ENCODE peak calls at places on chromosomes 12 and 14, in six cellular contexts. P is GM12878, T is NB4, L is HepG2, F is endothelial cell of umbilical vein, Z is K562. H is an unnamed sample.

GRCh38 chr14:76352639-76353281 is 23.2 kb upstream of the ESRRB start:
- DNase-seq in P (peak), T (peak), L (peak), F (peak), Z (peak), H (peak)

GRCh38 chr12:113835913-113836312 is 130.2 kb downstream of the RBM19 start:
- DNase-seq in P (no peak), T (no peak), L (no peak), F (no peak), Z (no peak), H (no peak)

GRCh38 chr14:87630808-87631207 is 362.2 kb downstream of the GALC start:
- DNase-seq in P (no peak), T (no peak), L (no peak), F (no peak), Z (no peak), H (no peak)

GRCh38 chr12:45324391-45324790 is 108.5 kb downstream of the ANO6 start:
- DNase-seq in P (no peak), T (no peak), L (no peak), F (no peak), Z (no peak), H (no peak)

GRCh38 chr14:88986146-88986841 is 161.8 kb downstream of the TTC8 start:
- DNase-seq in P (no peak), T (no peak), L (no peak), F (no peak), Z (no peak), H (no peak)

GRCh38 chr12:76533331-76533730 is 26.2 kb downstream of the OSBPL8 start:
- DNase-seq in P (no peak), T (no peak), L (no peak), F (no peak), Z (no peak), H (no peak)

GRCh38 chr12:3200779-3201738 is 123.9 kb downstream of the TSPAN9 start:
- DNase-seq in P (no peak), T (no peak), L (no peak), F (no peak), Z (no peak), H (no peak)

GRCh38 chr14:84409435-84409834 is 1120.5 kb upstream of the FLRT2 start:
- DNase-seq in P (no peak), T (no peak), L (no peak), F (no peak), Z (no peak), H (no peak)

GRCh38 chr12:94134226-94134795 is 14.1 kb upstream of the PLXNC1 start:
- DNase-seq in P (no peak), T (peak), L (peak), F (peak), Z (peak), H (peak)

GRCh38 chr12:130628304-130628703 is 87.8 kb downstream of the RIMBP2 start:
- DNase-seq in P (no peak), T (no peak), L (no peak), F (no peak), Z (no peak), H (no peak)

GRCh38 chr14:20632448-20632830 is 9.1 kb downstream of the OR6S1 start:
- DNase-seq in P (no peak), T (peak), L (no peak), F (no peak), Z (no peak), H (no peak)

GRCh38 chr12:2555487-2556082 is 239.2 kb upstream of the FKBP4 start:
- DNase-seq in P (no peak), T (no peak), L (no peak), F (no peak), Z (no peak), H (no peak)

GRCh38 chr12:12156835-12157234 is 86.1 kb downstream of the BCL2L14 start:
- DNase-seq in P (no peak), T (no peak), L (no peak), F (no peak), Z (no peak), H (no peak)

GRCh38 chr12:111780166-111780565 is 13.4 kb downstream of the ALDH2 start:
- DNase-seq in P (no peak), T (peak), L (no peak), F (no peak), Z (no peak), H (no peak)

GRCh38 chr14:62162998-62163589 is 400.9 kb downstream of the SNAPC1 start:
- DNase-seq in P (no peak), T (peak), L (peak), F (peak), Z (peak), H (peak)

GRCh38 chr14:91892918-91893527 is 25.7 kb upstream of the TC2N start:
- DNase-seq in P (no peak), T (peak), L (peak), F (no peak), Z (peak), H (no peak)

GRCh38 chr14:50560929-50561280 is 960 bp downstream of the ATL1 start:
- DNase-seq in P (no peak), T (peak), L (no peak), F (peak), Z (no peak), H (peak)

GRCh38 chr14:74014299-74014698 is 4.8 kb downstream of the ENTPD5 start:
- DNase-seq in P (no peak), T (peak), L (peak), F (no peak), Z (no peak), H (no peak)

GRCh38 chr12:94725375-94726168 is 75.2 kb upstream of the TMCC3 start:
- DNase-seq in P (no peak), T (peak), L (peak), F (peak), Z (peak), H (peak)

GRCh38 chr12:121513464-121514183 is 67.2 kb downstream of the KDM2B start:
- DNase-seq in P (no peak), T (peak), L (peak), F (no peak), Z (peak), H (peak)

GRCh38 chr12:117805865-117806264 is 162.9 kb downstream of the KSR2 start:
- DNase-seq in P (no peak), T (no peak), L (no peak), F (no peak), Z (no peak), H (no peak)

GRCh38 chr14:54881761-54882401 is 20.7 kb downstream of the GCH1 start:
- DNase-seq in P (no peak), T (no peak), L (no peak), F (peak), Z (no peak), H (no peak)

GRCh38 chr14:89794096-89794495 is 160.4 kb downstream of the EFCAB11 start:
- DNase-seq in P (no peak), T (no peak), L (no peak), F (no peak), Z (no peak), H (no peak)

DNA sequence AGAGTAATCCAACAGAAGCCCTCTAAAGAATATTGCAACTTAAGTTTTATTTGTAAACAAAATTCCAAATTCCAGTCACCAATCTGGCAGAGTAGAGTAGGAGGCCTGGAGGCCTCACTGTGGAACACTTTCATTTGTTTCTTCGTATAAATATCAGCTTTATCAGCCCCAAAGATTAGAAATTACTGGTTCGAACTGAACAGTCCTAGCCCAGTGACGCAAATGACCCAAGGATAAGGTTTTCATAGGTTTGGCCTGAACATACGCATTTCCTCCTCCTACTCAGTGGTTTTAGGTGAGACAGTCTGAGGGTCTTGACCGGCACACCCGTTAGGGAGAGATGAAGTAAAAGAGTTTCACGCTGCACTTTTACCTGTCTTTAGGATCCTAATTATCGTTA is 1.7 kb downstream of the CDC42BPB start:
- DNase-seq in P (no peak), T (no peak), L (no peak), F (peak), Z (no peak), H (no peak)
- H3K4me3 ChIP-seq in P (peak), T (peak), L (peak), F (peak), Z (peak), H (peak)

DNA sequence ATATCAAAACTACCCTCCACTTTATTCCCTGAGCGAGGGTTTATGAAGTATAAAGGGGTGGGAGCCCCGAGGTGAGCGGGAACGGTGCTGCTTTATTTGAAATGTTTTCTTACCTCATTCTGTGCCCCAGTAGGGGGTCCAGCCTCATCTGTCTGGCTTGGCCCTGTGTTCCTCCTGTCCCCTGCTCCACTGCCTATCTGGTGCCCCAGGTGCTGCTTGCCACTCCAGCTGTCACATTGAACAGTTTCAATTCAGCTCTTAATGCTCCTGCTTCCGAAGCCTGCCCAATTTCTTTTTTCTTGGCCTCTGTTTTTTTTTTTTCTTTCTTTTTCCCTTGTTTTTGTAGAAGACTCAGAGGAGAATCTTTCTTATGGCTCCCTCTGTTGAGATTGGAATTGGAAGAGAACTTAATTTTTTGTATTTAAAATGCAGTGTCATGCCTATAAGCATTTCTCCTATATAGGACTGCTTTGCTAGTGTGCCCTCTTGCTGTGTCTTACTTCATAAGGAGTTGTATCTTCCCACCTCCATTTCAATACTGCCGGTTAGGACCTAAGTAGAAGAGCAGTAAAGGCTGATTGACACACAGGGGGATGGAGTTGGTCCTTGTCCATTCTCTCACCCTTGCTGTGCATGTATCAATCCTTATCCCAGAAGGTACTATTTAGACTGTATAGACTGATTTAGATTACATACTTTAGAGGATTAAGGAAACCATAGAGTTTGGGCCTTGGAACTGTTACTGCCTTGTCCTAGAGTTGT is 2.3 kb downstream of the ATXN7L3B start:
- DNase-seq in P (no peak), T (peak), L (no peak), F (no peak), Z (peak), H (no peak)
- TF ChIP-seq MYC in P (no peak), T (no peak), L (no peak), F (no peak), Z (no peak), H (no peak)

GRCh38 chr12:10211101-10211974 is 1.3 kb upstream of the GABARAPL1 start:
- DNase-seq in P (no peak), T (no peak), L (no peak), F (no peak), Z (no peak), H (no peak)
- H3K4me3 ChIP-seq in P (peak), T (no peak), L (no peak), F (no peak), Z (peak), H (peak)

DNA sequence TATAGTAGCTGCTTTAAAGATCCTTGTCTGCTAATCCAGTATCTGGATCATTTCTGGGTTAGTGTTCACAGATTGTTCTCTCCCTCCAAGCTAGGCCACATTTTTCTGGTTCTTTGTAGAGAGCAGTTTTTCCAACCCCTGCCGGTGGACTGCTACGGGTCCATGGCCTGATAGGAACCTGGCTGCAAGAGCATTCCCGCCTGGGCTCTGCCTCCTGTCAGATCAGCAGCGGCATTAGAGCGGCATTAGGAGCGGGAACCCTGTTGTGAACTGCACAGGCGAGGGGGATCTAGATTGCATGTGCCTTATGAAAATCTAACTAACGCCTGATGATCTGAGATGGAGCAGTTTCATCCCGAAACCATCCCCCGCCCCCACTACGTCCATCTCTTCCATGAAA is 50.4 kb downstream of the MYRFL start:
- DNase-seq in P (no peak), T (no peak), L (no peak), F (no peak), Z (no peak), H (no peak)
- TF ChIP-seq MYC in P (no peak), T (no peak), L (no peak), F (no peak), Z (no peak), H (no peak)

DNA sequence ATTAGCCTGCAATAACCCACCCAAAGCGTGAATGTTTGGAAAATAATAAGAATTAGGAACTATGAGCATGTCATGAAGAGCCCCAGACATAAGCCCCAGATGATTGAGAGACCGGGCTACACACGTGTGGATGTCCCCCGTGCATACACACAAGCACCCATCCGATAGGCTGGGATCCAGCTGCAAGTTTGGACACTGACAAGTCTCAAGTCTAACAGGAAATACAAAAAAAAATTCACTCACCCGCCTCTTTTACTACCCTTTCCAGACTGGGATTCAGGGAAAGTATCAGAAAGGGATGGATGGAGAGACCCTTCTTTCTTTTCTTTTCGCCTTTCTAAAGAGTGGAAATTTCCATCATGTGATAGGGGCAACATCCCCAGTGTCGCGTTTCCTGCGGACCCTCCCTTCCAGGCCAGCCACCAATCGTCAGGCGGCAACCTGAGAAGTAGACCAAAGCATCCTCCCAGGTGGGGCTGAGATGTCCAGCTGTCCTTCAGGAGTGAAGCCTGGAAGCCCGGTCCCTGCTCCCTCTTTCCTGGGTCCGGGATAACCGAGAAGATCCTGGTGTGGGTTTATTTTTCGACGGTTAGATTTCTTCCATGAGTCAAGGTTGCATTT is 6.4 kb upstream of the SLC38A4 start:
- DNase-seq in P (no peak), T (no peak), L (no peak), F (no peak), Z (no peak), H (no peak)
- H3K4me3 ChIP-seq in P (no peak), T (no peak), L (no peak), F (no peak), Z (no peak), H (no peak)

GRCh38 chr14:72638021-72638420 is 255.9 kb downstream of the DPF3 start:
- DNase-seq in P (no peak), T (no peak), L (no peak), F (peak), Z (no peak), H (peak)
- TF ChIP-seq MYC in P (no peak), T (no peak), L (no peak), F (no peak), Z (no peak), H (no peak)

GRCh38 chr14:26839481-26839880 is 241.6 kb upstream of the NOVA1 start:
- DNase-seq in P (no peak), T (no peak), L (no peak), F (no peak), Z (no peak), H (no peak)

GRCh38 chr14:26846388-26846787 is 248.6 kb upstream of the NOVA1 start:
- DNase-seq in P (no peak), T (no peak), L (no peak), F (no peak), Z (peak), H (no peak)

GRCh38 chr14:26845106-26845818 is 247.4 kb upstream of the NOVA1 start:
- DNase-seq in P (no peak), T (no peak), L (no peak), F (no peak), Z (no peak), H (no peak)

GRCh38 chr14:26841361-26841760 is 243.5 kb upstream of the NOVA1 start:
- DNase-seq in P (no peak), T (no peak), L (no peak), F (peak), Z (no peak), H (no peak)

DNA sequence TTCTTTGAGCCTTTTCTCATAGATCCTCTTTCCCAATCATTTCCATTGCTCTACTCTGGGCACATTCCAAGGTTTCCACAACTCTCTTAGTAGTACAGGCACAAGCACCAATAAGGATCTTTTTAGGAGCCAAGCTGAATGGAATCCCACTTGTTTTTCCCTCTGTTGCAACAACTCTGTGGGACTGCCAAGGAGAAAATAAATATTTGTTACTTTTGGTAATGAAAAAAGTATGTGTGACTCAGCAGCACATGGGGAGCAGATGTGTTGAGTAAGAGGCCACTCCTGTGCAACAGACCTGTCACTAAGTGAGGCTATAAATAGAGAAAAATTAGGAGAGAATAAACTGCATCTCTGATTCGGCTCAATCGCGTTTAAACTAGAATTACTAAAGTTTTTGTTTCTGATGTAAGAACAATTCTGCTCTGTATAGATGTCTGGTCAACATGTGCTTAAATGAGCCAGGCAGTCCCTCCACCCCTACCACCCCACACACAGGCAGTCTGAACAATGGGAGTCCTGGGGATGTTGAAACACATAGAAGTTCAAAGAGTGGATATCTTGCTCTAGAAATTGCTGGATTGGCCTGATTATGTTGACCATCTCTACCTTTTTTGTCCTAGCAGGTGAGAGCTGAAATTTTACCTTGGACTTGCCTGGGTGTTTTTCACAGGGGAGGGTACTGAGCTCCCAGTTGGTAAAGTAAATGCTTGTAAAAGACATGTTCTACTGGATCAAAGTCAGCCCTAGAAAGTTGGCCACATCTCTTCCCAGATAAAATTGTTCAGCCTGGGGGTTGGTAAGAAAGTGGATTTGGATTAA is 244.3 kb upstream of the NOVA1 start:
- DNase-seq in P (no peak), T (peak), L (peak), F (peak), Z (no peak), H (peak)
- H3K4me3 ChIP-seq in P (no peak), T (no peak), L (no peak), F (no peak), Z (no peak), H (no peak)

GRCh38 chr12:56658921-56659320 is 13.1 kb upstream of the ATP5F1B start:
- DNase-seq in P (no peak), T (peak), L (no peak), F (no peak), Z (no peak), H (no peak)
- TF ChIP-seq MYC in P (no peak), T (no peak), L (no peak), F (no peak), Z (no peak), H (no peak)

DNA sequence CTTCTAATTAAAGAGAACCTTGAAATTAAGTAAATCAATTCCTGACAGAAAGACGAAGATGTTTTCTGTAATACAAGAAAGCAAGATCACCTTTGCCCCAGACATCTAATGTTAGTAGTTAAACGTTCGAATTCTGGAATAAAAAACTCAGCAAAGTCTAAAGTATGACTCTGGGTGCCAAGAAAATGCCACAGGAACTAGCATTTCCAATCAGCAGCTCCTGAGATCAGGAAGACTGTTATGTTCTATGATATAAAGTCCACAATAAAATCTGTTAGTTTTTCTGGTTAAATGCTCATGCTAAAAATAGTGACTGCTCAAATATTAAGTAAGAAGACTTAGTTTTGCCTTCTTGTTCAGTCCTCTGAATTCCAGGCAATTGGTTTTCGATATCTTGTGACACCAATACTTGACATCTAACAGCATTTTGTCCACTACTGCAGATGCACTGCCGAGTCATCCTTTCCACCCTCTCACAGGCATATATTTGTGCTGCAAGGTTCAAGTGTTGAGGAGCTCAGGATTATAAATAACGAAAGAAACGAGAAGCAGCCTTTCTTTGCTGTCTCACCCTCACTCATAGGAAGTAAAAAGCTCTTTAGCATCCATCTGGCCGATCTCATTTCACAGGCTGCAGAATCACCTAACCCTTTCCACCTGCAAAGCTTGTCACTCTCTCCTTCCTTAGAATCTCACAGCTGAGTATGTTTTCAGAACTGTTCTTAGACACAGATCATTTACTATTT is 32.0 kb downstream of the SSH1 start:
- DNase-seq in P (peak), T (peak), L (no peak), F (no peak), Z (no peak), H (no peak)
- H3K4me3 ChIP-seq in P (peak), T (no peak), L (no peak), F (no peak), Z (no peak), H (no peak)

H was measured in A549.